ENCODE peak calls at places on chromosome 22, in five cellular contexts. K is kidney epithelial cell, S is renal cortical epithelial cell, U is A172, F is GM12865. J is an unnamed sample.

GRCh38 chr22:44448271-44448780 is 49.7 kb downstream of the RTL6 start:
- DNase-seq in K (peak), S (peak), U (peak), F (peak), J (peak)

GRCh38 chr22:38427940-38428339 is 27.1 kb downstream of the KCNJ4 start:
- DNase-seq in K (no peak), S (no peak), U (no peak), F (no peak), J (no peak)

GRCh38 chr22:31179345-31179744 is 19.4 kb downstream of the RNF185 start:
- DNase-seq in K (peak), S (peak), U (peak), F (no peak), J (no peak)

GRCh38 chr22:49788492-49788891 is 39.2 kb downstream of the BRD1 start:
- DNase-seq in K (no peak), S (no peak), U (no peak), F (no peak), J (no peak)

GRCh38 chr22:31872209-31872608 is 72.1 kb upstream of the YWHAH start:
- DNase-seq in K (no peak), S (peak), U (no peak), F (peak), J (no peak)

GRCh38 chr22:16866167-16866566 is 41.0 kb upstream of the XKR3 start:
- DNase-seq in K (no peak), S (peak), U (peak), F (no peak), J (no peak)

GRCh38 chr22:36768141-36768540 is 7.8 kb downstream of the IFT27 start:
- DNase-seq in K (no peak), S (no peak), U (no peak), F (no peak), J (no peak)

GRCh38 chr22:21106000-21106399 is 60.3 kb downstream of the LRRC74B start:
- DNase-seq in K (no peak), S (no peak), U (no peak), F (no peak), J (no peak)

GRCh38 chr22:33492210-33492651 is 428.0 kb downstream of the LARGE1 start:
- DNase-seq in K (no peak), S (no peak), U (no peak), F (peak), J (no peak)

GRCh38 chr22:24580276-24580675 is 12.6 kb downstream of the LRRC75B start:
- DNase-seq in K (no peak), S (peak), U (peak), F (no peak), J (peak)